ENCODE peak calls at places on chromosomes 1 and 21, in eight cellular contexts. One of them, this sample, is unnamed.

GRCh38 chr1:228039986-228040385 is 33.2 kb downstream of the WNT3A start:
- DNase-seq in CD8-positive, alpha-beta memory T cell: no peak
- DNase-seq in fibroblast of villous mesenchyme: no peak
- DNase-seq in heart right ventricle: no peak
- DNase-seq in AG10803: no peak
- DNase-seq in WERI-Rb-1: no peak
- DNase-seq in AG04449: no peak
- DNase-seq in epithelial cell of esophagus: no peak
- DNase-seq in this sample: no peak

GRCh38 chr1:99858285-99858684 is 8.1 kb downstream of the AGL start:
- DNase-seq in heart right ventricle: no peak
- DNase-seq in fibroblast of villous mesenchyme: no peak
- DNase-seq in AG04449: no peak
- DNase-seq in AG10803: no peak
- DNase-seq in epithelial cell of esophagus: no peak
- DNase-seq in CD8-positive, alpha-beta memory T cell: no peak
- DNase-seq in WERI-Rb-1: no peak
- DNase-seq in this sample: no peak

GRCh38 chr21:26961704-26962103 is 5.2 kb downstream of the ADAMTS5 start:
- DNase-seq in AG04449: no peak
- DNase-seq in CD8-positive, alpha-beta memory T cell: no peak
- DNase-seq in AG10803: peak; percentile 38
- DNase-seq in heart right ventricle: no peak
- DNase-seq in fibroblast of villous mesenchyme: no peak
- DNase-seq in WERI-Rb-1: no peak
- DNase-seq in epithelial cell of esophagus: no peak
- DNase-seq in this sample: peak; percentile 44

GRCh38 chr1:148308832-148309458 is 156.9 kb upstream of the NBPF11 start:
- DNase-seq in fibroblast of villous mesenchyme: peak; percentile 3
- DNase-seq in heart right ventricle: no peak
- DNase-seq in WERI-Rb-1: no peak
- DNase-seq in epithelial cell of esophagus: peak; percentile 38
- DNase-seq in CD8-positive, alpha-beta memory T cell: no peak
- DNase-seq in AG10803: no peak
- DNase-seq in AG04449: no peak
- DNase-seq in this sample: peak; percentile 53

GRCh38 chr21:41612674-41613250 is 104.8 kb upstream of the TMPRSS2 start:
- DNase-seq in heart right ventricle: peak; percentile 63
- DNase-seq in CD8-positive, alpha-beta memory T cell: no peak
- DNase-seq in fibroblast of villous mesenchyme: peak; percentile 85
- DNase-seq in epithelial cell of esophagus: peak; percentile 97
- DNase-seq in AG10803: peak; percentile 100
- DNase-seq in WERI-Rb-1: peak; percentile 64
- DNase-seq in AG04449: peak; percentile 97
- DNase-seq in this sample: peak; percentile 93

GRCh38 chr1:21572141-21572540 is 62.9 kb downstream of the ALPL start:
- DNase-seq in heart right ventricle: no peak
- DNase-seq in epithelial cell of esophagus: no peak
- DNase-seq in AG10803: no peak
- DNase-seq in fibroblast of villous mesenchyme: no peak
- DNase-seq in WERI-Rb-1: no peak
- DNase-seq in CD8-positive, alpha-beta memory T cell: no peak
- DNase-seq in AG04449: no peak
- DNase-seq in this sample: no peak

GRCh38 chr1:9196129-9197040 is 38.2 kb upstream of the H6PD start:
- DNase-seq in AG04449: no peak
- DNase-seq in CD8-positive, alpha-beta memory T cell: peak; percentile 21
- DNase-seq in heart right ventricle: peak; percentile 80
- DNase-seq in WERI-Rb-1: peak; percentile 92
- DNase-seq in epithelial cell of esophagus: peak; percentile 80
- DNase-seq in AG10803: peak; percentile 92
- DNase-seq in fibroblast of villous mesenchyme: peak; percentile 95
- DNase-seq in this sample: peak; percentile 79

GRCh38 chr1:101259744-101260148 is 22.9 kb downstream of the S1PR1 start:
- DNase-seq in WERI-Rb-1: no peak
- DNase-seq in AG10803: peak; percentile 73
- DNase-seq in AG04449: peak; percentile 42
- DNase-seq in epithelial cell of esophagus: peak; percentile 86
- DNase-seq in fibroblast of villous mesenchyme: peak; percentile 51
- DNase-seq in heart right ventricle: no peak
- DNase-seq in CD8-positive, alpha-beta memory T cell: no peak
- DNase-seq in this sample: no peak

GRCh38 chr1:1075148-1075935 is 1.2 kb upstream of the RNF223 start:
- DNase-seq in CD8-positive, alpha-beta memory T cell: no peak
- DNase-seq in WERI-Rb-1: no peak
- DNase-seq in heart right ventricle: no peak
- DNase-seq in fibroblast of villous mesenchyme: no peak
- DNase-seq in AG04449: no peak
- DNase-seq in AG10803: no peak
- DNase-seq in epithelial cell of esophagus: no peak
- DNase-seq in this sample: peak; percentile 68

GRCh38 chr1:65001238-65001792 is 35.0 kb upstream of the JAK1 start:
- DNase-seq in fibroblast of villous mesenchyme: no peak
- DNase-seq in AG10803: peak; percentile 50
- DNase-seq in AG04449: no peak
- DNase-seq in heart right ventricle: peak; percentile 89
- DNase-seq in WERI-Rb-1: no peak
- DNase-seq in CD8-positive, alpha-beta memory T cell: peak; percentile 66
- DNase-seq in epithelial cell of esophagus: no peak
- DNase-seq in this sample: peak; percentile 92

GRCh38 chr1:154777151-154777550 is 92.9 kb downstream of the KCNN3 start:
- DNase-seq in AG04449: no peak
- DNase-seq in AG10803: no peak
- DNase-seq in WERI-Rb-1: no peak
- DNase-seq in CD8-positive, alpha-beta memory T cell: no peak
- DNase-seq in fibroblast of villous mesenchyme: no peak
- DNase-seq in heart right ventricle: no peak
- DNase-seq in epithelial cell of esophagus: peak; percentile 59
- DNase-seq in this sample: no peak

GRCh38 chr1:8604041-8604942 is 213.1 kb downstream of the RERE start:
- DNase-seq in epithelial cell of esophagus: no peak
- DNase-seq in AG04449: no peak
- DNase-seq in heart right ventricle: no peak
- DNase-seq in fibroblast of villous mesenchyme: peak; percentile 59
- DNase-seq in AG10803: no peak
- DNase-seq in WERI-Rb-1: no peak
- DNase-seq in CD8-positive, alpha-beta memory T cell: no peak
- DNase-seq in this sample: no peak

GRCh38 chr1:226982451-226983177 is 42.5 kb downstream of the COQ8A start:
- DNase-seq in WERI-Rb-1: no peak
- DNase-seq in heart right ventricle: no peak
- DNase-seq in CD8-positive, alpha-beta memory T cell: no peak
- DNase-seq in fibroblast of villous mesenchyme: no peak
- DNase-seq in AG04449: no peak
- DNase-seq in epithelial cell of esophagus: no peak
- DNase-seq in AG10803: no peak
- DNase-seq in this sample: peak; percentile 46

GRCh38 chr1:52423055-52423454 is 18.7 kb downstream of the PRPF38A start:
- DNase-seq in CD8-positive, alpha-beta memory T cell: no peak
- DNase-seq in epithelial cell of esophagus: no peak
- DNase-seq in AG04449: no peak
- DNase-seq in WERI-Rb-1: no peak
- DNase-seq in AG10803: no peak
- DNase-seq in fibroblast of villous mesenchyme: no peak
- DNase-seq in heart right ventricle: no peak
- DNase-seq in this sample: no peak

GRCh38 chr1:52424757-52425265 is 20.4 kb downstream of the PRPF38A start:
- DNase-seq in fibroblast of villous mesenchyme: peak; percentile 59
- DNase-seq in heart right ventricle: no peak
- DNase-seq in AG10803: peak; percentile 3
- DNase-seq in epithelial cell of esophagus: no peak
- DNase-seq in CD8-positive, alpha-beta memory T cell: no peak
- DNase-seq in WERI-Rb-1: no peak
- DNase-seq in AG04449: no peak
- DNase-seq in this sample: no peak

GRCh38 chr1:52426391-52426790 is 22.0 kb downstream of the PRPF38A start:
- DNase-seq in epithelial cell of esophagus: peak; percentile 71
- DNase-seq in fibroblast of villous mesenchyme: peak; percentile 18
- DNase-seq in WERI-Rb-1: no peak
- DNase-seq in AG10803: peak; percentile 3
- DNase-seq in AG04449: peak; percentile 38
- DNase-seq in CD8-positive, alpha-beta memory T cell: no peak
- DNase-seq in heart right ventricle: no peak
- DNase-seq in this sample: no peak

GRCh38 chr1:52424238-52424637 is 19.8 kb downstream of the PRPF38A start:
- DNase-seq in fibroblast of villous mesenchyme: peak; percentile 16
- DNase-seq in AG04449: no peak
- DNase-seq in CD8-positive, alpha-beta memory T cell: peak; percentile 24
- DNase-seq in heart right ventricle: no peak
- DNase-seq in AG10803: no peak
- DNase-seq in WERI-Rb-1: no peak
- DNase-seq in epithelial cell of esophagus: no peak
- DNase-seq in this sample: no peak

GRCh38 chr1:52423771-52424170 is 19.4 kb downstream of the PRPF38A start:
- DNase-seq in fibroblast of villous mesenchyme: no peak
- DNase-seq in heart right ventricle: peak; percentile 9
- DNase-seq in AG10803: no peak
- DNase-seq in WERI-Rb-1: no peak
- DNase-seq in AG04449: no peak
- DNase-seq in CD8-positive, alpha-beta memory T cell: peak; percentile 65
- DNase-seq in epithelial cell of esophagus: no peak
- DNase-seq in this sample: no peak
- H3K4me3 ChIP-seq in fibroblast of villous mesenchyme: no peak overlapping the region
- H3K4me3 ChIP-seq in heart right ventricle: no peak overlapping the region
- H3K4me3 ChIP-seq in AG10803: no peak overlapping the region
- H3K4me3 ChIP-seq in WERI-Rb-1: no peak overlapping the region
- H3K4me3 ChIP-seq in AG04449: no peak overlapping the region
- H3K4me3 ChIP-seq in CD8-positive, alpha-beta memory T cell: peak overlapping the region; percentile 23
- H3K4me3 ChIP-seq in epithelial cell of esophagus: no peak overlapping the region
- H3K4me3 ChIP-seq in this sample: no peak overlapping the region

DNA sequence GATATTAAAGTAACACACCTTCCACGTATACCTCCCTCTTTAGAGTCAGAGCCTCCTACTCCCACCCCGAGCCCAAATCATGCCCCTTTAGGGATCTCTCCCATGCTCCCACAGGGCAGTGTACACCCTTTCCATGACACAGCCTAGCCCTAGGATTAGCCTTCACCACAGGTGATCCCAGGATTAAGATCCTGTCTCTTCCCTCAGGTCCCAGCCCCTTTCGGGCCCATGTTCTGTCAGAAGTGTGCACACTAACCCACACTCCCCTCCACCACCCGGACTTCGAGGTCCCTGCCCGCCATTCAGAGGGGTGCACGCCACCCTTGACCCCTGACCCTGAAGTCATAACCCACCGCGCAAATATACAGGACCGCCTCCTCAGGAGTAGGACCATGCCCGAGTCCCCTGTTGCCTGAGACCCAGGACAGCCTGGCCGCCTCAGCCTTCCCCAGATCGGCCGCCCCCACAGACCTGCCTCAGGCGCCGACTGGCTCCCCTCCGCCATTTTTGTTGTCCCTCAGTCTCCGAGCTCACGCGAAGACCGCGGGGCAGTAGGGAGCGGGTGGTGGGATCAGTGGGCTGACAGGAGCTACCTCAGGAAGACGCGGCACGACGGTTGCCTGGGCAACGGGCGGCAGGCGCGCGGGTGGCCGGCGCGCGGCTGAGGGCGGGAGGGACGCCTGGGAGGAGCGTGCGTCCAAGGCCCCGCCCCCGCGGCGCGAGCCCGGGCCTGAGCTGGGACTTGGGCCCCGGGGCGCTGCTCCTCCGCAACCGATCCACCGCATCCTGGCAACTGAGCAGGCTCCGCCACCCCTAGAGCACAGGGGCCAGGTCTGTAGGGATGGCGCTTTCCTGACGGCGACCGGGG is at the start of gene AGBL4:
- DNase-seq in AG10803: peak; percentile 4
- DNase-seq in heart right ventricle: peak; percentile 9
- DNase-seq in fibroblast of villous mesenchyme: no peak
- DNase-seq in CD8-positive, alpha-beta memory T cell: no peak
- DNase-seq in epithelial cell of esophagus: peak; percentile 46
- DNase-seq in AG04449: no peak
- DNase-seq in WERI-Rb-1: peak; percentile 81
- DNase-seq in this sample: peak; percentile 69
- H3K4me3 ChIP-seq in AG10803: peak within 1 kb of the TSS; percentile 55
- H3K4me3 ChIP-seq in heart right ventricle: peak within 1 kb of the TSS; percentile 61
- H3K4me3 ChIP-seq in fibroblast of villous mesenchyme: peak within 1 kb of the TSS; percentile 29
- H3K4me3 ChIP-seq in CD8-positive, alpha-beta memory T cell: no peak within 1 kb of the TSS
- H3K4me3 ChIP-seq in epithelial cell of esophagus: peak within 1 kb of the TSS; percentile 45
- H3K4me3 ChIP-seq in AG04449: peak within 1 kb of the TSS; percentile 49
- H3K4me3 ChIP-seq in WERI-Rb-1: peak within 1 kb of the TSS; percentile 61
- H3K4me3 ChIP-seq in this sample: peak within 1 kb of the TSS; percentile 21

GRCh38 chr21:45013271-45013841 is 61.0 kb upstream of the ADARB1 start:
- DNase-seq in heart right ventricle: no peak
- DNase-seq in epithelial cell of esophagus: no peak
- DNase-seq in AG04449: no peak
- DNase-seq in WERI-Rb-1: peak; percentile 80
- DNase-seq in AG10803: no peak
- DNase-seq in fibroblast of villous mesenchyme: no peak
- DNase-seq in CD8-positive, alpha-beta memory T cell: no peak
- DNase-seq in this sample: peak; percentile 78

GRCh38 chr21:45010860-45011259 is 63.5 kb upstream of the ADARB1 start:
- DNase-seq in AG04449: no peak
- DNase-seq in WERI-Rb-1: no peak
- DNase-seq in fibroblast of villous mesenchyme: no peak
- DNase-seq in heart right ventricle: no peak
- DNase-seq in epithelial cell of esophagus: no peak
- DNase-seq in CD8-positive, alpha-beta memory T cell: no peak
- DNase-seq in AG10803: no peak
- DNase-seq in this sample: no peak

GRCh38 chr21:45011426-45011825 is 63.0 kb upstream of the ADARB1 start:
- DNase-seq in AG10803: no peak
- DNase-seq in fibroblast of villous mesenchyme: no peak
- DNase-seq in WERI-Rb-1: no peak
- DNase-seq in heart right ventricle: no peak
- DNase-seq in CD8-positive, alpha-beta memory T cell: no peak
- DNase-seq in epithelial cell of esophagus: no peak
- DNase-seq in AG04449: no peak
- DNase-seq in this sample: no peak

GRCh38 chr21:45011911-45012660 is 62.3 kb upstream of the ADARB1 start:
- DNase-seq in AG04449: peak; percentile 56
- DNase-seq in fibroblast of villous mesenchyme: peak; percentile 88
- DNase-seq in heart right ventricle: no peak
- DNase-seq in epithelial cell of esophagus: peak; percentile 92
- DNase-seq in WERI-Rb-1: peak; percentile 100
- DNase-seq in AG10803: peak; percentile 92
- DNase-seq in CD8-positive, alpha-beta memory T cell: no peak
- DNase-seq in this sample: peak; percentile 96

GRCh38 chr21:45012661-45013270 is 61.6 kb upstream of the ADARB1 start:
- DNase-seq in WERI-Rb-1: peak; percentile 99
- DNase-seq in epithelial cell of esophagus: peak; percentile 89
- DNase-seq in fibroblast of villous mesenchyme: no peak
- DNase-seq in AG10803: no peak
- DNase-seq in CD8-positive, alpha-beta memory T cell: no peak
- DNase-seq in heart right ventricle: no peak
- DNase-seq in AG04449: no peak
- DNase-seq in this sample: peak; percentile 88
- H3K4me3 ChIP-seq in WERI-Rb-1: peak overlapping the region; percentile 26
- H3K4me3 ChIP-seq in epithelial cell of esophagus: no peak overlapping the region
- H3K4me3 ChIP-seq in fibroblast of villous mesenchyme: no peak overlapping the region
- H3K4me3 ChIP-seq in AG10803: no peak overlapping the region
- H3K4me3 ChIP-seq in CD8-positive, alpha-beta memory T cell: no peak overlapping the region
- H3K4me3 ChIP-seq in heart right ventricle: no peak overlapping the region
- H3K4me3 ChIP-seq in AG04449: no peak overlapping the region
- H3K4me3 ChIP-seq in this sample: no peak overlapping the region

DNA sequence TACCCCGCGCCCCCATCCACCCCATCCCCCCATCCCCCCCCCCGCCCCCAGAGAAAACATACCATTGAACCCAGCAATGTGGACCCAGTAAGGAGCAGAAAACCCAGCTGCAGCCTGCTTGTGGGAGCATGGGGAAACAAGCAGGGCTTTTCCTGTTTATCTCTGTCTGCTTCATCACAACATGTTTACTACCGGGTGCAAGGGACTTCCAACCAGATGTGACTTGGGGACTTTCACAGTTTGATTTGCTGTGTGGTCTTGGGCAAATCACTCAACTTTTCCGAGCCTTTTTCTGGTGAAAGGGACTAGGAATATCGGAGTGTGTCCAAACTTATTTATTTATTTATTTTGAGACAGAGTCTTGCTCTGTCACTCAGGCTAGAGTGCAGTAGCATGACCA is 3.2 kb downstream of the TMCC2 start:
- DNase-seq in epithelial cell of esophagus: no peak
- DNase-seq in AG10803: no peak
- DNase-seq in heart right ventricle: no peak
- DNase-seq in fibroblast of villous mesenchyme: no peak
- DNase-seq in WERI-Rb-1: no peak
- DNase-seq in AG04449: no peak
- DNase-seq in CD8-positive, alpha-beta memory T cell: no peak
- DNase-seq in this sample: no peak
- H3K4me3 ChIP-seq in epithelial cell of esophagus: no peak overlapping the region
- H3K4me3 ChIP-seq in AG10803: no peak overlapping the region
- H3K4me3 ChIP-seq in heart right ventricle: no peak overlapping the region
- H3K4me3 ChIP-seq in fibroblast of villous mesenchyme: no peak overlapping the region
- H3K4me3 ChIP-seq in WERI-Rb-1: no peak overlapping the region
- H3K4me3 ChIP-seq in AG04449: no peak overlapping the region
- H3K4me3 ChIP-seq in CD8-positive, alpha-beta memory T cell: no peak overlapping the region
- H3K4me3 ChIP-seq in this sample: no peak overlapping the region